ENCODE peak calls at places on chromosomes 6 and 20, in seven cellular contexts. One of them, this sample, is unnamed. For H3K4me1, the result is how much of the 10 kb centered on the place peaks cover.

GRCh38 chr6:32432050-32432450 is 7.6 kb upstream of the HLA-DRA start:
- DNase-seq in kidney: no peak
- DNase-seq in lower lobe of right lung: no peak
- DNase-seq in A673: peak
- DNase-seq in neural progenitor cell: peak
- DNase-seq in IMR-90: peak
- DNase-seq in SJCRH30: peak
- DNase-seq in this sample: no peak

GRCh38 chr20:2657241-2657640 is 4.8 kb downstream of the NOP56 start:
- DNase-seq in kidney: no peak
- DNase-seq in lower lobe of right lung: no peak
- DNase-seq in A673: no peak
- DNase-seq in neural progenitor cell: no peak
- DNase-seq in IMR-90: no peak
- DNase-seq in SJCRH30: no peak
- DNase-seq in this sample: no peak

GRCh38 chr6:148776321-148776966 is 29.6 kb downstream of the UST start:
- DNase-seq in kidney: no peak
- DNase-seq in lower lobe of right lung: no peak
- DNase-seq in A673: no peak
- DNase-seq in neural progenitor cell: no peak
- DNase-seq in IMR-90: peak
- DNase-seq in SJCRH30: no peak
- DNase-seq in this sample: no peak

GRCh38 chr20:11972478-11972877 is 54.8 kb downstream of the BTBD3 start:
- DNase-seq in kidney: no peak
- DNase-seq in lower lobe of right lung: no peak
- DNase-seq in A673: no peak
- DNase-seq in neural progenitor cell: no peak
- DNase-seq in IMR-90: no peak
- DNase-seq in SJCRH30: peak
- DNase-seq in this sample: no peak

GRCh38 chr6:53982361-53983050 is 128.7 kb upstream of the MLIP start:
- DNase-seq in kidney: no peak
- DNase-seq in lower lobe of right lung: no peak
- DNase-seq in A673: no peak
- DNase-seq in neural progenitor cell: no peak
- DNase-seq in IMR-90: peak
- DNase-seq in SJCRH30: no peak
- DNase-seq in this sample: no peak

GRCh38 chr6:138824482-138825134 is 28.7 kb downstream of the ECT2L start:
- DNase-seq in kidney: no peak
- DNase-seq in lower lobe of right lung: no peak
- DNase-seq in A673: peak
- DNase-seq in neural progenitor cell: no peak
- DNase-seq in IMR-90: peak
- DNase-seq in SJCRH30: no peak
- DNase-seq in this sample: peak

GRCh38 chr6:104014133-104014532 is 845.6 kb downstream of the HACE1 start:
- DNase-seq in kidney: no peak
- DNase-seq in lower lobe of right lung: no peak
- DNase-seq in A673: peak
- DNase-seq in neural progenitor cell: no peak
- DNase-seq in IMR-90: no peak
- DNase-seq in SJCRH30: no peak
- DNase-seq in this sample: no peak

GRCh38 chr20:20034486-20034885 is 17.3 kb downstream of the NAA20 start:
- DNase-seq in kidney: no peak
- DNase-seq in lower lobe of right lung: no peak
- DNase-seq in A673: no peak
- DNase-seq in neural progenitor cell: no peak
- DNase-seq in IMR-90: no peak
- DNase-seq in SJCRH30: no peak
- DNase-seq in this sample: no peak

GRCh38 chr20:44584103-44584690 is 1.8 kb downstream of the PKIG start:
- DNase-seq in kidney: no peak
- DNase-seq in lower lobe of right lung: no peak
- DNase-seq in A673: no peak
- DNase-seq in neural progenitor cell: no peak
- DNase-seq in IMR-90: no peak
- DNase-seq in SJCRH30: no peak
- DNase-seq in this sample: no peak
- H3K4me3 ChIP-seq in kidney: peak
- H3K4me3 ChIP-seq in lower lobe of right lung: peak
- H3K4me3 ChIP-seq in A673: peak
- H3K4me3 ChIP-seq in neural progenitor cell: no peak
- H3K4me3 ChIP-seq in IMR-90: no peak
- H3K4me3 ChIP-seq in SJCRH30: no peak
- H3K4me3 ChIP-seq in this sample: no peak

DNA sequence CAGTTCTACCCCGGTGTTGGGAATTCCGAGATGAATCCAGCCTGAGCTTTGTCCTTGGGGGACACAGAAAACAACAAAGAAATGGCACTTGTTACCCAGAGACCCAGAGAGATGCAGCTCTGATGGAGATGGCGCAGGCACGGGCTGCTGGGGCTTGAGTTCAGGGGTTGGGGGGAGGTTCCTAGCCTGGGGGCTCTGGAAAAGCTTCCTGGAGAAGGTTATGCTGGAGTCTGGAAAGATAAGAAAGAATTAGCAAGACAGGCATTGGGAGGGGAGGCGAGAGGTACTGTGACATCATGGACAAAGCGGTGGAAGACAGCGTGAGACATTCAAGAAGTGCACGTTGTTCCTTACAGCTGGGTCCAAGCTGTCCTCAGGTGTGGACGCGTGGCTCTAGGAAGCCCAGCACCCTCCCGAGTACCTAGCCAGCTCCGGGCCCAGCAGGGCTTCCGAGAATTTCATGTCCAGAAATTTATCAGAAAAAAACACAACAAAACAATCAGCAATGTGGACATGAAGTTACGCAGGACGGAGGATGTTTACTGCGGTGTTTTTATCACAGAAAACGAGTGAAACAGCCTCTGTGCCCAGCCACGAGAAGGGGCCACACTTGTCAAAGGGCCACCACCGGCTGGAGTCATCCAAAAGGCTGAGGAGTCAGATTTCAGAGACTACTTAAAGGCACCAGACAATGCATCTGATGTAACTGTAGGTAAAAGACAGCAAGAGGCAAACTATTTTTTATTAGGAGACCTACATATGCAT is 39.5 kb downstream of the C20orf203 start:
- DNase-seq in kidney: no peak
- DNase-seq in lower lobe of right lung: no peak
- DNase-seq in A673: no peak
- DNase-seq in neural progenitor cell: no peak
- DNase-seq in IMR-90: peak
- DNase-seq in SJCRH30: no peak
- DNase-seq in this sample: peak
- H3K4me1 ChIP-seq in kidney: under half
- H3K4me1 ChIP-seq in lower lobe of right lung: under half
- H3K4me1 ChIP-seq in A673: under half
- H3K4me1 ChIP-seq in neural progenitor cell: under half
- H3K4me1 ChIP-seq in IMR-90: under half
- H3K4me1 ChIP-seq in SJCRH30: under half
- H3K4me1 ChIP-seq in this sample: under half

DNA sequence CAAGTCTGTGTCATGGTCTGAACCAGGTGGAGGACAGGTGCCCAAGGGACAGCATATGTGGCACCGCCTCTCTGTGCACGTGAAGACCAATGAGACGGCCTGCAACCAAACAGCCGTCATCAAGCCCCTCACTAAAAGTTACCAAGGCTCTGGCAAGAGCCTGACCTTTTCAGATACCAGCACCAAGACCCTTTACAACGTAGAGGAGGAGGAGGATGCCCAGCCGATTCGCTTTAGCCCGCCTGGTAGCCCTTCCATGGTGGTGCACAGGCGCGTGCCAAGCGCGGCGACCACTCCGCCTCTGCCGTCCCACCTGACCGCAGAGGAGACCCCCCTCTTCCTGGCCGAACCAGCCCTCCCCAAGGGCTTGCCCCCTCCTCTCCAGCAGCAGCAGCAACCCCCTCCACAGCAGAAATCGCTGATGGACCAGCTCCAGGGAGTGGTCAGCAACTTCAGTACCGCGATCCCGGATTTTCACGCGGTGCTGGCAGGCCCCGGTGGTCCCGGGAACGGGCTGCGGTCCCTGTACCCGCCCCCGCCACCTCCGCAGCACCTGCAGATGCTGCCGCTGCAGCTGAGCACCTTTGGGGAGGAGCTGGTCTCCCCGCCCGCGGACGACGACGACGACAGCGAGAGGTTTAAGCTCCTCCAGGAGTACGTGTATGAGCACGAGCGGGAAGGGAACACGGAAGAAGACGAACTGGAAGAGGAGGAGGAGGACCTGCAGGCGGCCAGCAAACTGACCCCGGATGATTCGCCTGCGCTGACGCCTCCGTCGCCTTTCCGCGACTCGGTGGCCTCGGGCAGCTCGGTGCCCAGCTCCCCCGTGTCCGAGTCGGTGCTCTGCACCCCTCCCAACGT is 109.5 kb upstream of the RAB32 start:
- DNase-seq in kidney: peak
- DNase-seq in lower lobe of right lung: peak
- DNase-seq in A673: no peak
- DNase-seq in neural progenitor cell: peak
- DNase-seq in IMR-90: no peak
- DNase-seq in SJCRH30: no peak
- DNase-seq in this sample: peak
- H3K4me3 ChIP-seq in kidney: peak
- H3K4me3 ChIP-seq in lower lobe of right lung: peak
- H3K4me3 ChIP-seq in A673: no peak
- H3K4me3 ChIP-seq in neural progenitor cell: peak
- H3K4me3 ChIP-seq in IMR-90: peak
- H3K4me3 ChIP-seq in SJCRH30: no peak
- H3K4me3 ChIP-seq in this sample: peak

DNA sequence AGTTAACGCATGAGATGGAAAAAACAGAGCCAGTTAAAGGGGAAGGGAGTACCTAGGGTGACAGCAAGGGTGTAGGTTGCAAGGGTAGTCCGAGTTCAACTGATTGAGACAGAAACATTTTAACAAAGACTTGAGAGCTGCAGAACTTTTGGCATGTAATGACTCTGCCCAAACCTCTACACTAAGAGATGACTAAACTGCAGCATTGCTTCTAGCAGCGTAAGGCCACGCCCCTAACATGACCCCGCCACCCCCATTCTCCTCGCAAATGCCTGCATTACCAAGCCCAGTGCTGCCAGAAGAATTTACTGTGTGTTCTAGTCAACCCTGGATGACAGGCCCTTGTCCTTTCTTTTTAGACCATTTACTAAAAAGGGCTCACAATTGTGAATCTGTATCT is 6.3 kb upstream of the HINT3 start:
- DNase-seq in kidney: no peak
- DNase-seq in lower lobe of right lung: no peak
- DNase-seq in A673: no peak
- DNase-seq in neural progenitor cell: peak
- DNase-seq in IMR-90: peak
- DNase-seq in SJCRH30: peak
- DNase-seq in this sample: peak
- H3K4me1 ChIP-seq in kidney: under half
- H3K4me1 ChIP-seq in lower lobe of right lung: under half
- H3K4me1 ChIP-seq in A673: under half
- H3K4me1 ChIP-seq in neural progenitor cell: under half
- H3K4me1 ChIP-seq in IMR-90: under half
- H3K4me1 ChIP-seq in SJCRH30: under half
- H3K4me1 ChIP-seq in this sample: under half

GRCh38 chr6:136038531-136038930 is 187.0 kb downstream of the PDE7B start:
- DNase-seq in kidney: no peak
- DNase-seq in lower lobe of right lung: no peak
- DNase-seq in A673: no peak
- DNase-seq in neural progenitor cell: no peak
- DNase-seq in IMR-90: no peak
- DNase-seq in SJCRH30: no peak
- DNase-seq in this sample: no peak
- H3K4me3 ChIP-seq in kidney: peak
- H3K4me3 ChIP-seq in lower lobe of right lung: peak
- H3K4me3 ChIP-seq in A673: no peak
- H3K4me3 ChIP-seq in neural progenitor cell: no peak
- H3K4me3 ChIP-seq in IMR-90: peak
- H3K4me3 ChIP-seq in SJCRH30: no peak
- H3K4me3 ChIP-seq in this sample: no peak

GRCh38 chr6:156827382-156827781 is 50.2 kb downstream of the ARID1B start:
- DNase-seq in kidney: no peak
- DNase-seq in lower lobe of right lung: no peak
- DNase-seq in A673: peak
- DNase-seq in neural progenitor cell: no peak
- DNase-seq in IMR-90: no peak
- DNase-seq in SJCRH30: no peak
- DNase-seq in this sample: no peak
- H3K4me1 ChIP-seq in kidney: under half
- H3K4me1 ChIP-seq in lower lobe of right lung: half or more
- H3K4me1 ChIP-seq in A673: under half
- H3K4me1 ChIP-seq in neural progenitor cell: under half
- H3K4me1 ChIP-seq in IMR-90: under half
- H3K4me1 ChIP-seq in SJCRH30: under half
- H3K4me1 ChIP-seq in this sample: under half

GRCh38 chr6:36491378-36491965 is 48.7 kb downstream of the KCTD20 start:
- DNase-seq in kidney: no peak
- DNase-seq in lower lobe of right lung: no peak
- DNase-seq in A673: no peak
- DNase-seq in neural progenitor cell: no peak
- DNase-seq in IMR-90: peak
- DNase-seq in SJCRH30: no peak
- DNase-seq in this sample: peak

GRCh38 chr6:36489426-36489825 is 46.6 kb downstream of the KCTD20 start:
- DNase-seq in kidney: no peak
- DNase-seq in lower lobe of right lung: no peak
- DNase-seq in A673: no peak
- DNase-seq in neural progenitor cell: no peak
- DNase-seq in IMR-90: no peak
- DNase-seq in SJCRH30: no peak
- DNase-seq in this sample: no peak

GRCh38 chr6:36492092-36492491 is 49.3 kb downstream of the KCTD20 start:
- DNase-seq in kidney: no peak
- DNase-seq in lower lobe of right lung: no peak
- DNase-seq in A673: no peak
- DNase-seq in neural progenitor cell: no peak
- DNase-seq in IMR-90: no peak
- DNase-seq in SJCRH30: no peak
- DNase-seq in this sample: no peak

GRCh38 chr6:36488221-36488620 is 45.4 kb downstream of the KCTD20 start:
- DNase-seq in kidney: no peak
- DNase-seq in lower lobe of right lung: no peak
- DNase-seq in A673: no peak
- DNase-seq in neural progenitor cell: no peak
- DNase-seq in IMR-90: no peak
- DNase-seq in SJCRH30: no peak
- DNase-seq in this sample: no peak

DNA sequence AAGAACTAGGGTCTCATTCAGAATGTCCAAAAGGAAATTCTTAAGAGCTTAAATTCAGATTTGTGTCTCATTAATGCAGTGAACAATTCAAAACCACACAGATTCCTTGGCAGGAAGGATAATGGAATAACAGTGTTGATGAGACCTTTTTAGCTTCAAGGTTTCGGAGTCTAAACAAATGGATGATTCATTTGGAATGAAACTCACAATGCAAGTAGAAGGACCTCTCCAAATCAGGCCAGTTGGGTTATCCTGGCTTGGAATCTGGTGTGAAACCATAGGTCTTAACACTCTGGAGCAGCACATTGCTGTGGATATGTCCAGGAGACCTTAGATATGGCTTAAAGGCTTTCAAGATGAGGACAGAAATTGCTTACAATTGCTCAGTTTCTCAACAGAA is 44.9 kb downstream of the KCTD20 start:
- DNase-seq in kidney: no peak
- DNase-seq in lower lobe of right lung: no peak
- DNase-seq in A673: no peak
- DNase-seq in neural progenitor cell: no peak
- DNase-seq in IMR-90: peak
- DNase-seq in SJCRH30: no peak
- DNase-seq in this sample: no peak
- H3K4me3 ChIP-seq in kidney: no peak
- H3K4me3 ChIP-seq in lower lobe of right lung: no peak
- H3K4me3 ChIP-seq in A673: no peak
- H3K4me3 ChIP-seq in neural progenitor cell: no peak
- H3K4me3 ChIP-seq in IMR-90: no peak
- H3K4me3 ChIP-seq in SJCRH30: no peak
- H3K4me3 ChIP-seq in this sample: no peak

This sample was measured in endodermal cell.